ENCODE peak calls at places on chromosomes 5 and 9, in ten cellular contexts. V, R, L, Q, T, J, G, S, M and X are unnamed samples. For H3K36me3, the result is how much of the 10 kb centered on the place peaks cover.

GRCh38 chr5:153546566-153546965 is 56.1 kb downstream of the GRIA1 start:
- DNase-seq in V (no peak), R (no peak), L (no peak), Q (no peak), T (no peak), J (no peak), G (no peak), S (no peak), M (no peak), X (no peak)

GRCh38 chr5:16776611-16777251 is 159.4 kb downstream of the MYO10 start:
- DNase-seq in V (no peak), R (no peak), L (no peak), Q (no peak), T (no peak), J (peak), G (no peak), S (no peak), M (peak), X (no peak)

GRCh38 chr5:13944564-13945195 is at the start of gene DNAH5:
- DNase-seq in V (no peak), R (no peak), L (no peak), Q (no peak), T (no peak), J (no peak), G (no peak), S (no peak), M (no peak), X (no peak)

GRCh38 chr5:178477224-178478201 is 112.7 kb downstream of the COL23A1 start:
- DNase-seq in V (no peak), R (no peak), L (no peak), Q (no peak), T (no peak), J (no peak), G (no peak), S (no peak), M (no peak), X (no peak)

GRCh38 chr9:88818495-88819201 is 172.6 kb upstream of the S1PR3 start:
- DNase-seq in V (no peak), R (no peak), L (no peak), Q (no peak), T (no peak), J (no peak), G (no peak), S (peak), M (no peak), X (no peak)

GRCh38 chr5:113061851-113062631 is 85.4 kb downstream of the DCP2 start:
- DNase-seq in V (no peak), R (no peak), L (peak), Q (no peak), T (no peak), J (no peak), G (no peak), S (no peak), M (no peak), X (no peak)

GRCh38 chr9:129154866-129155477 is 23.1 kb downstream of the IER5L start:
- DNase-seq in V (no peak), R (no peak), L (no peak), Q (no peak), T (no peak), J (no peak), G (no peak), S (no peak), M (no peak), X (no peak)

GRCh38 chr5:14364576-14365472 is 216.8 kb upstream of the OTULINL start:
- DNase-seq in V (no peak), R (peak), L (peak), Q (no peak), T (no peak), J (no peak), G (no peak), S (peak), M (peak), X (peak)

GRCh38 chr9:126366366-126367011 is 39.9 kb downstream of the MVB12B start:
- DNase-seq in V (no peak), R (no peak), L (no peak), Q (peak), T (no peak), J (no peak), G (no peak), S (no peak), M (no peak), X (no peak)

GRCh38 chr9:95171001-95171400 is 146.5 kb downstream of the FANCC start:
- DNase-seq in V (no peak), R (no peak), L (no peak), Q (no peak), T (peak), J (no peak), G (no peak), S (no peak), M (no peak), X (no peak)

GRCh38 chr5:38060354-38060753 is 198.0 kb upstream of the EGFLAM start:
- DNase-seq in V (peak), R (no peak), L (no peak), Q (no peak), T (no peak), J (no peak), G (no peak), S (no peak), M (peak), X (no peak)

GRCh38 chr9:4985376-4986266 is 549 bp downstream of the JAK2 start:
- DNase-seq in V (peak), R (peak), L (no peak), Q (peak), T (no peak), J (peak), G (peak), S (no peak), M (no peak), X (peak)

GRCh38 chr9:35112257-35113020 is 3.2 kb downstream of the ATOSB start:
- DNase-seq in V (no peak), R (no peak), L (no peak), Q (peak), T (no peak), J (peak), G (no peak), S (no peak), M (no peak), X (no peak)

GRCh38 chr5:177983763-177984564 is 12.1 kb downstream of the PROP1 start:
- DNase-seq in V (no peak), R (no peak), L (no peak), Q (no peak), T (no peak), J (no peak), G (no peak), S (no peak), M (no peak), X (no peak)

GRCh38 chr9:34125681-34126206 is 754 bp downstream of the DCAF12 start:
- DNase-seq in V (no peak), R (peak), L (peak), Q (peak), T (no peak), J (no peak), G (no peak), S (peak), M (peak), X (no peak)

GRCh38 chr9:128371622-128372117 is 496 bp downstream of the URM1 start:
- DNase-seq in V (no peak), R (no peak), L (no peak), Q (no peak), T (no peak), J (no peak), G (no peak), S (no peak), M (no peak), X (no peak)

GRCh38 chr9:130117816-130118632 is 54.2 kb upstream of the NCS1 start:
- DNase-seq in V (no peak), R (no peak), L (no peak), Q (no peak), T (no peak), J (no peak), G (no peak), S (no peak), M (no peak), X (no peak)

GRCh38 chr5:173108914-173109313 is 35.4 kb upstream of the BNIP1 start:
- DNase-seq in V (no peak), R (no peak), L (no peak), Q (no peak), T (no peak), J (no peak), G (no peak), S (no peak), M (no peak), X (no peak)

GRCh38 chr9:15191358-15191757 is 115.7 kb downstream of the TTC39B start:
- DNase-seq in V (no peak), R (no peak), L (no peak), Q (no peak), T (no peak), J (no peak), G (no peak), S (no peak), M (no peak), X (no peak)

GRCh38 chr9:123796073-123796472 is 133.9 kb downstream of the DENND1A start:
- DNase-seq in V (no peak), R (no peak), L (no peak), Q (no peak), T (peak), J (no peak), G (no peak), S (no peak), M (no peak), X (no peak)

GRCh38 chr9:129497064-129497836 is 123.7 kb downstream of the C9orf50 start:
- DNase-seq in V (peak), R (peak), L (peak), Q (no peak), T (no peak), J (no peak), G (no peak), S (no peak), M (no peak), X (no peak)

GRCh38 chr5:42005561-42006153 is 80.6 kb downstream of the FBXO4 start:
- DNase-seq in V (no peak), R (peak), L (peak), Q (no peak), T (no peak), J (no peak), G (no peak), S (no peak), M (peak), X (no peak)

GRCh38 chr5:108529381-108529780 is 147.5 kb upstream of the FBXL17 start:
- DNase-seq in V (no peak), R (no peak), L (no peak), Q (no peak), T (no peak), J (no peak), G (no peak), S (no peak), M (no peak), X (no peak)

GRCh38 chr5:153974131-153974812 is 64.4 kb downstream of the FAM114A2 start:
- DNase-seq in V (no peak), R (peak), L (peak), Q (peak), T (no peak), J (peak), G (no peak), S (peak), M (peak), X (no peak)

GRCh38 chr5:124658867-124659557 is 87.4 kb downstream of the ZNF608 start:
- DNase-seq in V (no peak), R (no peak), L (no peak), Q (no peak), T (no peak), J (no peak), G (no peak), S (no peak), M (no peak), X (no peak)

GRCh38 chr5:24141046-24141445 is 503.7 kb downstream of the CDH10 start:
- DNase-seq in V (no peak), R (no peak), L (no peak), Q (no peak), T (no peak), J (no peak), G (no peak), S (no peak), M (no peak), X (no peak)

GRCh38 chr5:110371725-110372041 is 354.8 kb downstream of the TMEM232 start:
- DNase-seq in V (no peak), R (no peak), L (no peak), Q (no peak), T (peak), J (no peak), G (no peak), S (no peak), M (no peak), X (no peak)

GRCh38 chr5:127353339-127353738 is 62.7 kb downstream of the MEGF10 start:
- DNase-seq in V (no peak), R (no peak), L (no peak), Q (no peak), T (no peak), J (no peak), G (no peak), S (no peak), M (no peak), X (no peak)

GRCh38 chr9:72133365-72134035 is 15.7 kb upstream of the GDA start:
- DNase-seq in V (no peak), R (no peak), L (no peak), Q (peak), T (no peak), J (no peak), G (no peak), S (no peak), M (peak), X (no peak)

GRCh38 chr5:71932649-71933338 is 174.5 kb upstream of the MAP1B start:
- DNase-seq in V (peak), R (peak), L (no peak), Q (peak), T (no peak), J (peak), G (no peak), S (peak), M (peak), X (peak)

GRCh38 chr5:126137771-126138474 is 285.3 kb upstream of the GRAMD2B start:
- DNase-seq in V (no peak), R (no peak), L (no peak), Q (no peak), T (no peak), J (no peak), G (no peak), S (no peak), M (no peak), X (no peak)

GRCh38 chr9:16331527-16331926 is 538.9 kb downstream of the BNC2 start:
- DNase-seq in V (no peak), R (no peak), L (no peak), Q (no peak), T (no peak), J (no peak), G (no peak), S (no peak), M (no peak), X (no peak)

GRCh38 chr9:93010696-93011095 is 47.8 kb upstream of the SUSD3 start:
- DNase-seq in V (no peak), R (no peak), L (peak), Q (no peak), T (no peak), J (no peak), G (peak), S (no peak), M (peak), X (no peak)

DNA sequence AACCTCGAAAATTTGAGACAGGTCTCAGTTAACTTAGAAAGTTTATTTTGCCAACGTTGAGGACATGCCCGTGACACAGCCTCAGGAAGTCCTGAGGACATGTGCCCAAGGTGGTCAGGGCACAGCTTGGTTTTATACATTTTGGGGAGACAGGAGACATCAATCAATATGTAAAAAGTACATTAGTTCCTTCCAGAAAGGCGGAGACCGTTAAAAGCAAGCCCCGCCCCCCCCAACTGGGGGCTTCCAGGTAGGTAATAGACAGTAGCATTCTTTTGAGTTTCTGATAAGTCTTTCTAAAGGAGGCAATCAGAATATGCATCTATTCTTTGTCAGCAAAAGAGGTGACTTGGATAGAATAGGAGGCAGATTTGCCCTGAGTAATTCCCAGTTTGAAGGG is 599 bp upstream of the MOCS2 start:
- DNase-seq in V (no peak), R (peak), L (no peak), Q (no peak), T (no peak), J (no peak), G (no peak), S (no peak), M (no peak), X (no peak)
- H3K27ac ChIP-seq in V (no peak), R (peak), L (peak), Q (peak), T (peak), J (peak), G (peak), S (no peak), M (peak), X (peak)

GRCh38 chr5:157516016-157516415 is 56.0 kb downstream of the NIPAL4 start:
- DNase-seq in V (no peak), R (no peak), L (no peak), Q (no peak), T (no peak), J (no peak), G (no peak), S (no peak), M (no peak), X (no peak)
- TF ChIP-seq EP300 in V (no peak), R (no peak), L (peak), Q (no peak), T (no peak), J (no peak), G (no peak), S (no peak), M (no peak), X (no peak)

GRCh38 chr5:168411871-168412270 is 74.4 kb upstream of the RARS1 start:
- DNase-seq in V (no peak), R (no peak), L (no peak), Q (no peak), T (no peak), J (no peak), G (no peak), S (no peak), M (no peak), X (no peak)

GRCh38 chr5:168409601-168410458 is 76.4 kb upstream of the RARS1 start:
- DNase-seq in V (no peak), R (no peak), L (no peak), Q (no peak), T (peak), J (no peak), G (no peak), S (no peak), M (no peak), X (no peak)

GRCh38 chr5:168413596-168413995 is 72.7 kb upstream of the RARS1 start:
- DNase-seq in V (no peak), R (no peak), L (no peak), Q (no peak), T (no peak), J (no peak), G (no peak), S (no peak), M (no peak), X (no peak)

GRCh38 chr5:168415971-168416370 is 70.3 kb upstream of the RARS1 start:
- DNase-seq in V (no peak), R (no peak), L (no peak), Q (no peak), T (no peak), J (no peak), G (no peak), S (no peak), M (no peak), X (no peak)

GRCh38 chr5:168413062-168413461 is 73.2 kb upstream of the RARS1 start:
- DNase-seq in V (no peak), R (no peak), L (no peak), Q (peak), T (no peak), J (no peak), G (no peak), S (no peak), M (no peak), X (no peak)
- H3K36me3 ChIP-seq in V (under half), R (under half), L (under half), Q (under half), T (under half), J (under half), G (under half), S (under half), M (half or more), X (half or more)

GRCh38 chr9:133148351-133149129 is 15.2 kb downstream of the GBGT1 start:
- DNase-seq in V (peak), R (no peak), L (peak), Q (peak), T (no peak), J (no peak), G (no peak), S (peak), M (no peak), X (peak)
- H3K27ac ChIP-seq in V (peak), R (peak), L (peak), Q (peak), T (peak), J (peak), G (peak), S (peak), M (peak), X (peak)

DNA sequence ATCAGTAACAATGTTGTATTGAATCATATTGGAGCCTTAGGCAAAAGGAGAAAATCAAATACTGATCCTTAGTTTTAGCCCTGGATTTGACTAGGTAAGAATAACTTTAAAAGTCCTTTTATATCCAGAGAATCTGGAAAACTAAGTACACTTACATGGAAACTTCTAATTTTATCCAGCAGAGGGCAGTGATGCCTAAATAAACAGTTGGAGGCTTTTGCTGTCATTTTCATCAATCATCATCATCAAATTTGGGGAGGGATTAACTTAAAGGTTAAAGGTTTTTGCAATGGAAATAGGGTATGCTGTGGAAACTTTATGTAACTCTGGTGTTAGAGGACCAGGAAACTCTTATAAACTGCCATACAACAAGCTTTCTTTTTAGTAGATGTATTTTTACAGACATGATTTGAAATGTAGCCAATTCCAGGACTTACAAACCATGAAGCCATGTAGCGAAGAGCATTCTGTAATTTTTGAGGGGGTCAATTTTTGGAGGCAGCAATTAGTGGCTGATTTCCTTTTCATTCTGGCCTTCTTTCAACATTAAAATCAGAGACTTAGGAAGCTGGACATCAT is 112.7 kb downstream of the OSTF1 start:
- DNase-seq in V (no peak), R (peak), L (peak), Q (no peak), T (no peak), J (peak), G (no peak), S (no peak), M (peak), X (no peak)
- TF ChIP-seq EP300 in V (no peak), R (no peak), L (no peak), Q (no peak), T (no peak), J (no peak), G (no peak), S (no peak), M (no peak), X (no peak)

GRCh38 chr9:69744688-69745380 is 15.0 kb downstream of the PTAR1 start:
- DNase-seq in V (no peak), R (no peak), L (no peak), Q (no peak), T (no peak), J (no peak), G (no peak), S (no peak), M (no peak), X (no peak)
- H3K36me3 ChIP-seq in V (under half), R (half or more), L (under half), Q (under half), T (under half), J (under half), G (under half), S (half or more), M (half or more), X (half or more)

GRCh38 chr5:68233075-68233474 is 17.5 kb downstream of the PIK3R1 start:
- DNase-seq in V (no peak), R (no peak), L (peak), Q (no peak), T (no peak), J (no peak), G (no peak), S (no peak), M (no peak), X (no peak)

GRCh38 chr5:68229416-68229815 is 13.9 kb downstream of the PIK3R1 start:
- DNase-seq in V (no peak), R (no peak), L (no peak), Q (no peak), T (no peak), J (no peak), G (no peak), S (no peak), M (no peak), X (no peak)

GRCh38 chr5:68231414-68232076 is 16.0 kb downstream of the PIK3R1 start:
- DNase-seq in V (no peak), R (no peak), L (no peak), Q (no peak), T (no peak), J (no peak), G (no peak), S (no peak), M (no peak), X (no peak)

GRCh38 chr5:68230285-68230684 is 14.7 kb downstream of the PIK3R1 start:
- DNase-seq in V (no peak), R (no peak), L (no peak), Q (no peak), T (no peak), J (no peak), G (no peak), S (no peak), M (no peak), X (no peak)

DNA sequence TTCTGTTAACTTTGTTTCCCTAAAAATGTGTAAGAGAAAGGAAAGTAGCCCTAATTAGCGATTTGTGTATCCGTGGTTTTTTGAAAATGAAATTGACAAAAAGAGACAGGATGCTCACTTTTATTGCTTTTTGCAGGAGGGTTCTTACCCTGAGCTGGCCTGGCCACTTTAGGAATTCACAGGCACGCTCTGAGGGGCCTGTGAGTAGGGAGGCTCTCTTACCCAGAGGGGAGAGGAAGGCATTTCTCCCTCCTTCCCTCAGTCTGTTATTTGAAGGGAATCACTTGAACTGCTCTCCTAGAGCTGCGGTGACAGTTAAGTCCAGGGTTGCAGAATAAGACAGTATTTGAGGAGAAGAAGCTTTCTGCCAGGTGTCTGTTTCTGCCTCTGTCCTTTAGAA is 16.7 kb downstream of the PIK3R1 start:
- DNase-seq in V (no peak), R (no peak), L (no peak), Q (no peak), T (no peak), J (no peak), G (no peak), S (no peak), M (no peak), X (no peak)
- H3K27ac ChIP-seq in V (no peak), R (no peak), L (no peak), Q (no peak), T (no peak), J (no peak), G (no peak), S (no peak), M (no peak), X (no peak)

GRCh38 chr9:109101810-109102209 is 17.9 kb downstream of the TMEM245 start:
- DNase-seq in V (no peak), R (no peak), L (no peak), Q (no peak), T (peak), J (no peak), G (no peak), S (no peak), M (no peak), X (no peak)
- TF ChIP-seq EP300 in V (no peak), R (no peak), L (peak), Q (no peak), T (no peak), J (no peak), G (no peak), S (no peak), M (no peak), X (no peak)